ENCODE peak calls at places on chromosomes 11 and 22, in five cellular contexts. T, D, G, L and S are unnamed samples.

GRCh38 chr22:34943830-34944229 is 122.1 kb upstream of the ISX start:
- DNase-seq in T (no peak), D (no peak), G (no peak), L (no peak), S (no peak)

GRCh38 chr11:62540804-62541671 is 5.6 kb downstream of the AHNAK start:
- DNase-seq in T (no peak), D (no peak), G (no peak), L (no peak), S (no peak)

GRCh38 chr11:64852804-64853520 is 8.5 kb upstream of the CDC42BPG start:
- DNase-seq in T (no peak), D (no peak), G (no peak), L (no peak), S (no peak)

GRCh38 chr22:42273855-42274451 is 3.5 kb upstream of the TCF20 start:
- DNase-seq in T (peak), D (no peak), G (peak), L (no peak), S (no peak)

GRCh38 chr22:17540481-17540880 is 22.8 kb upstream of the SLC25A18 start:
- DNase-seq in T (no peak), D (no peak), G (no peak), L (no peak), S (no peak)

GRCh38 chr22:23242473-23243001 is 62.2 kb downstream of the BCR start:
- DNase-seq in T (peak), D (no peak), G (no peak), L (no peak), S (no peak)

GRCh38 chr22:40721266-40721665 is 42.0 kb downstream of the MCHR1 start:
- DNase-seq in T (peak), D (no peak), G (peak), L (no peak), S (no peak)

GRCh38 chr11:70176940-70177689 is 26.0 kb upstream of the FADD start:
- DNase-seq in T (peak), D (peak), G (no peak), L (no peak), S (no peak)

GRCh38 chr11:68146010-68146540 is 24.9 kb upstream of the CHKA start:
- DNase-seq in T (no peak), D (no peak), G (peak), L (peak), S (no peak)

GRCh38 chr22:42994276-42994916 is 20.6 kb downstream of the PACSIN2 start:
- DNase-seq in T (no peak), D (no peak), G (no peak), L (no peak), S (no peak)

GRCh38 chr11:120914021-120914420 is 109.9 kb upstream of the TBCEL start:
- DNase-seq in T (no peak), D (no peak), G (no peak), L (no peak), S (no peak)

GRCh38 chr11:18111005-18111404 is 5.1 kb upstream of the SAAL1 start:
- DNase-seq in T (peak), D (no peak), G (no peak), L (no peak), S (no peak)

GRCh38 chr11:114586797-114587196 is 8.8 kb downstream of the NXPE4 start:
- DNase-seq in T (no peak), D (no peak), G (no peak), L (no peak), S (no peak)

GRCh38 chr11:10387209-10388083 is 67.6 kb upstream of the AMPD3 start:
- DNase-seq in T (no peak), D (no peak), G (peak), L (no peak), S (no peak)

GRCh38 chr22:23086263-23086662 is 15.9 kb downstream of the GNAZ start:
- DNase-seq in T (no peak), D (no peak), G (no peak), L (no peak), S (no peak)

GRCh38 chr11:114296190-114296978 is at the start of gene NNMT:
- DNase-seq in T (no peak), D (no peak), G (no peak), L (no peak), S (peak)

GRCh38 chr22:44615602-44616180 is 86.3 kb upstream of the PRR5 start:
- DNase-seq in T (no peak), D (no peak), G (no peak), L (no peak), S (no peak)

GRCh38 chr11:2567026-2567671 is 122.3 kb downstream of the KCNQ1 start:
- DNase-seq in T (no peak), D (no peak), G (no peak), L (no peak), S (no peak)

GRCh38 chr11:64372021-64372420 is 13.1 kb downstream of the RPS6KA4 start:
- DNase-seq in T (no peak), D (no peak), G (no peak), L (no peak), S (no peak)

GRCh38 chr11:134224710-134225662 is 515 bp downstream of the VPS26B start:
- DNase-seq in T (peak), D (peak), G (peak), L (peak), S (peak)

GRCh38 chr11:92594251-92594650 is 369.6 kb downstream of the FAT3 start:
- DNase-seq in T (no peak), D (no peak), G (no peak), L (no peak), S (no peak)

GRCh38 chr11:28209906-28210305 is 101.7 kb downstream of the METTL15 start:
- DNase-seq in T (no peak), D (no peak), G (no peak), L (no peak), S (no peak)

GRCh38 chr11:11960687-11961086 is 47.7 kb downstream of the DKK3 start:
- DNase-seq in T (no peak), D (no peak), G (no peak), L (no peak), S (no peak)

GRCh38 chr11:130161441-130161840 is 1.9 kb downstream of the ST14 start:
- DNase-seq in T (no peak), D (no peak), G (no peak), L (no peak), S (no peak)

GRCh38 chr11:121652982-121653381 is 200.2 kb upstream of the SORL1-AS1 start:
- DNase-seq in T (peak), D (no peak), G (no peak), L (no peak), S (no peak)

GRCh38 chr22:31870890-31871289 is 73.4 kb upstream of the YWHAH start:
- DNase-seq in T (no peak), D (no peak), G (no peak), L (no peak), S (no peak)

GRCh38 chr22:24827305-24827704 is 21.3 kb downstream of the SGSM1 start:
- DNase-seq in T (no peak), D (no peak), G (no peak), L (no peak), S (no peak)

GRCh38 chr11:2777396-2777795 is 77.6 kb upstream of the KCNQ1OT1 start:
- DNase-seq in T (no peak), D (no peak), G (no peak), L (no peak), S (no peak)